ENCODE peak calls at places on chromosome 22, in nine cellular contexts. M, O, S, H, J, Z, W, U and X are unnamed samples.

GRCh38 chr22:22884888-22885840 is 2.5 kb upstream of the IGLL5 start:
- DNase-seq in M (no peak), O (no peak), S (no peak), H (no peak), J (no peak), Z (peak), W (no peak), U (no peak), X (no peak)

GRCh38 chr22:30881361-30882180 is 87.0 kb downstream of the MORC2 start:
- DNase-seq in M (peak), O (no peak), S (no peak), H (no peak), J (peak), Z (no peak), W (no peak), U (peak), X (peak)

GRCh38 chr22:23383491-23384450 is 196.3 kb downstream of the IGLL1 start:
- DNase-seq in M (no peak), O (no peak), S (peak), H (no peak), J (peak), Z (no peak), W (no peak), U (no peak), X (no peak)

GRCh38 chr22:46535876-46536558 is 1.4 kb downstream of the CELSR1 start:
- DNase-seq in M (no peak), O (no peak), S (no peak), H (no peak), J (no peak), Z (no peak), W (no peak), U (no peak), X (no peak)

GRCh38 chr22:22348815-22349454 is 104.3 kb downstream of the VPREB1 start:
- DNase-seq in M (no peak), O (no peak), S (no peak), H (no peak), J (no peak), Z (no peak), W (no peak), U (no peak), X (no peak)

GRCh38 chr22:44898236-44898635 is 111.6 kb downstream of the PHF21B start:
- DNase-seq in M (no peak), O (no peak), S (no peak), H (no peak), J (no peak), Z (no peak), W (no peak), U (no peak), X (no peak)

GRCh38 chr22:44403166-44403565 is 90.4 kb upstream of the SHISAL1 start:
- DNase-seq in M (peak), O (no peak), S (no peak), H (no peak), J (peak), Z (no peak), W (no peak), U (no peak), X (no peak)

GRCh38 chr22:17120711-17121234 is 387 bp downstream of the TMEM121B start:
- DNase-seq in M (no peak), O (no peak), S (no peak), H (no peak), J (no peak), Z (no peak), W (no peak), U (no peak), X (peak)

GRCh38 chr22:20549232-20549841 is 41.9 kb downstream of the MED15 start:
- DNase-seq in M (no peak), O (no peak), S (no peak), H (peak), J (peak), Z (no peak), W (peak), U (peak), X (no peak)

GRCh38 chr22:19984201-19984753 is 32.3 kb downstream of the ARVCF start:
- DNase-seq in M (no peak), O (peak), S (no peak), H (no peak), J (peak), Z (no peak), W (peak), U (peak), X (peak)

DNA sequence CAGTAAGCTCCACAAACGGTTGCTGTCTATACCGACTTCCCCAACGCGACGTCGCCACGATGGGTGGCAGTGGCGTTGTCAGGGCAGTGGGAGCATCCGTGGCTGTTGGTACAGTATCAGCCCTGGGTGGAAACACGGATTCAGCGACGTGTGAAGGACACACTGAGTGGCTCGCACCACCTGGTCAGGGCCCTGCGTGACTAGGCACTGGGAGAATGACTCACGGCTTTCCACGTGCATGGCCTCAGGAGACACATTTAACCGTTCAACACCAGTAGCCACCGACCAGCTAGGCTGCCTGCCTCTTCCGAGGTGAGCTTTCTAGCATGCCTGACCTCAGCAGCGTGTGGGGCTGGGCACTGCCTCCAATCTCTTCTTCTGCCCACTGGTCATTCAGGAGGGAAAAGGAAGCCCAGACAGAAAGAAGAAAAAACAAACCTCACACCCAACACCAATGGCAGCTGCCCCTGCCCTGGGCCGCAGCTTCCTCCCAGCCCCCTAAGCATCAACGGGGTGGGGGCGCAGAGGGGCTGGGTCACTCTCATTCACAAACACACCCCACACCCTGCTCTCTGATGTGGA is 59.0 kb downstream of the MYH9 start:
- DNase-seq in M (no peak), O (peak), S (peak), H (no peak), J (peak), Z (peak), W (peak), U (peak), X (peak)
- H3K4me3 ChIP-seq in M (no peak), O (peak), S (no peak), H (peak), J (no peak), Z (no peak), W (no peak), U (no peak), X (no peak)

DNA sequence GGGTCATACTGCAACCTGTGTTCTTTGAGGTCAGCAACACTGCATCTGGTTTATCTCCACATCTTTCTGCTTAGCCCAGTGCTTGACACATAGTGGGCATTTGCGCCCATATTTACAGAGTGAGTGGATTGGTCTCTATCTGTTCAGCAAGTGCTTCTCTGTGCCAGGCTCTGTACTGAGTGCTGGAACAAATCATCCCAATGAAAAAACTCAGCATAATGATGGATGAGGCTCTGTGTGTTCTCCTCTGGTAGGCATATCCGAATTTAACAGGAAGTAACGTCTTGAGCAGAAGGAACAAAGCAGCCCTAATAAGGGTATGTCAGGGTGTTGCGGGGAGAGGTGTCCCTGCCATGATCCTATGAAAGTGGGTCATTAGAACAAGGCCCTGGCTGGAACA is 46.0 kb downstream of the MCM5 start:
- DNase-seq in M (no peak), O (no peak), S (no peak), H (no peak), J (no peak), Z (no peak), W (peak), U (no peak), X (no peak)
- H3K4me3 ChIP-seq in M (no peak), O (no peak), S (no peak), H (no peak), J (no peak), Z (no peak), W (no peak), U (no peak), X (no peak)

GRCh38 chr22:32801436-32802290 is at the start of gene TIMP3:
- DNase-seq in M (peak), O (peak), S (peak), H (no peak), J (peak), Z (no peak), W (peak), U (peak), X (peak)
- H3K4me3 ChIP-seq in M (peak), O (peak), S (peak), H (no peak), J (peak), Z (no peak), W (peak), U (peak), X (peak)

GRCh38 chr22:39522567-39523300 is 2.4 kb downstream of the ATF4 start:
- DNase-seq in M (no peak), O (peak), S (peak), H (no peak), J (no peak), Z (peak), W (peak), U (peak), X (peak)
- H3K4me3 ChIP-seq in M (peak), O (peak), S (peak), H (peak), J (peak), Z (peak), W (peak), U (no peak), X (peak)

GRCh38 chr22:27685515-27685914 is 116.0 kb downstream of the MN1 start:
- DNase-seq in M (no peak), O (no peak), S (no peak), H (no peak), J (no peak), Z (no peak), W (no peak), U (peak), X (no peak)

GRCh38 chr22:27684856-27685255 is 116.7 kb downstream of the MN1 start:
- DNase-seq in M (no peak), O (no peak), S (no peak), H (no peak), J (no peak), Z (no peak), W (no peak), U (no peak), X (no peak)

GRCh38 chr22:27686534-27686933 is 115.0 kb downstream of the MN1 start:
- DNase-seq in M (no peak), O (peak), S (no peak), H (no peak), J (peak), Z (no peak), W (peak), U (peak), X (peak)

GRCh38 chr22:27687984-27688545 is 113.5 kb downstream of the MN1 start:
- DNase-seq in M (no peak), O (no peak), S (no peak), H (no peak), J (no peak), Z (no peak), W (peak), U (no peak), X (no peak)

GRCh38 chr22:27685971-27686370 is 115.6 kb downstream of the MN1 start:
- DNase-seq in M (no peak), O (no peak), S (no peak), H (no peak), J (no peak), Z (no peak), W (no peak), U (no peak), X (no peak)
- H3K4me3 ChIP-seq in M (no peak), O (no peak), S (no peak), H (no peak), J (no peak), Z (no peak), W (no peak), U (no peak), X (no peak)

GRCh38 chr22:50471197-50471847 is 3.5 kb downstream of the SBF1 start:
- DNase-seq in M (no peak), O (no peak), S (no peak), H (peak), J (no peak), Z (no peak), W (no peak), U (no peak), X (no peak)
- H3K4me3 ChIP-seq in M (no peak), O (no peak), S (no peak), H (peak), J (no peak), Z (peak), W (no peak), U (no peak), X (no peak)

GRCh38 chr22:42645938-42646568 is 3.1 kb downstream of the CYB5R3 start:
- DNase-seq in M (peak), O (no peak), S (no peak), H (no peak), J (no peak), Z (no peak), W (no peak), U (no peak), X (no peak)

GRCh38 chr22:42646569-42647525 is 2.3 kb downstream of the CYB5R3 start:
- DNase-seq in M (peak), O (peak), S (peak), H (no peak), J (peak), Z (no peak), W (no peak), U (peak), X (no peak)

GRCh38 chr22:42648368-42649260 is 578 bp downstream of the CYB5R3 start:
- DNase-seq in M (peak), O (peak), S (peak), H (no peak), J (peak), Z (peak), W (peak), U (peak), X (peak)

GRCh38 chr22:42649261-42650056 is at the start of gene CYB5R3:
- DNase-seq in M (peak), O (peak), S (peak), H (peak), J (peak), Z (peak), W (peak), U (peak), X (peak)

GRCh38 chr22:42648017-42648367 is 1.2 kb downstream of the CYB5R3 start:
- DNase-seq in M (no peak), O (no peak), S (no peak), H (no peak), J (no peak), Z (no peak), W (no peak), U (no peak), X (no peak)
- H3K4me3 ChIP-seq in M (peak), O (peak), S (peak), H (peak), J (no peak), Z (peak), W (peak), U (no peak), X (peak)

GRCh38 chr22:37601203-37601539 is 7.5 kb upstream of the GGA1 start:
- DNase-seq in M (no peak), O (no peak), S (no peak), H (no peak), J (no peak), Z (no peak), W (no peak), U (no peak), X (no peak)
- H3K4me3 ChIP-seq in M (no peak), O (no peak), S (no peak), H (no peak), J (no peak), Z (no peak), W (no peak), U (no peak), X (no peak)

GRCh38 chr22:29481265-29482000 is 1.4 kb downstream of the NEFH start:
- DNase-seq in M (no peak), O (peak), S (peak), H (no peak), J (no peak), Z (no peak), W (peak), U (peak), X (peak)
- H3K4me3 ChIP-seq in M (no peak), O (peak), S (no peak), H (no peak), J (no peak), Z (no peak), W (peak), U (no peak), X (peak)